ENCODE peak calls at places on chromosomes 12 and 14, in four cellular contexts. U is lower lobe of right lung, W is lung, I is fibroblast of the aortic adventitia. Y is an unnamed sample.

GRCh38 chr12:126487581-126487980 is 1422.3 kb downstream of the AACS start:
- DNase-seq in U (no peak), W (no peak), I (no peak), Y (no peak)

GRCh38 chr12:132379996-132380395 is 50.6 kb upstream of the GALNT9 start:
- DNase-seq in U (no peak), W (no peak), I (no peak), Y (no peak)

GRCh38 chr14:79304279-79304678 is 907.0 kb downstream of the DIO2 start:
- DNase-seq in U (no peak), W (no peak), I (no peak), Y (no peak)

GRCh38 chr12:63319936-63320633 is 169.1 kb upstream of the AVPR1A start:
- DNase-seq in U (no peak), W (no peak), I (no peak), Y (no peak)

GRCh38 chr12:57755454-57756372 is 810 bp downstream of the MARCHF9 start:
- DNase-seq in U (peak), W (no peak), I (no peak), Y (no peak)

GRCh38 chr14:103378042-103378854 is 7.0 kb upstream of the MARK3 start:
- DNase-seq in U (no peak), W (no peak), I (no peak), Y (no peak)

GRCh38 chr12:94263905-94264655 is 115.7 kb downstream of the PLXNC1 start:
- DNase-seq in U (peak), W (peak), I (peak), Y (no peak)

GRCh38 chr14:76710093-76711010 is 50.9 kb upstream of the VASH1 start:
- DNase-seq in U (no peak), W (no peak), I (peak), Y (peak)

GRCh38 chr12:31234955-31235867 is 90.7 kb downstream of the SINHCAF start:
- DNase-seq in U (peak), W (no peak), I (peak), Y (no peak)

GRCh38 chr12:40104461-40105264 is 1.2 kb downstream of the SLC2A13 start:
- DNase-seq in U (no peak), W (no peak), I (peak), Y (no peak)

GRCh38 chr14:76926521-76927251 is 100.5 kb downstream of the LRRC74A start:
- DNase-seq in U (no peak), W (no peak), I (peak), Y (no peak)

DNA sequence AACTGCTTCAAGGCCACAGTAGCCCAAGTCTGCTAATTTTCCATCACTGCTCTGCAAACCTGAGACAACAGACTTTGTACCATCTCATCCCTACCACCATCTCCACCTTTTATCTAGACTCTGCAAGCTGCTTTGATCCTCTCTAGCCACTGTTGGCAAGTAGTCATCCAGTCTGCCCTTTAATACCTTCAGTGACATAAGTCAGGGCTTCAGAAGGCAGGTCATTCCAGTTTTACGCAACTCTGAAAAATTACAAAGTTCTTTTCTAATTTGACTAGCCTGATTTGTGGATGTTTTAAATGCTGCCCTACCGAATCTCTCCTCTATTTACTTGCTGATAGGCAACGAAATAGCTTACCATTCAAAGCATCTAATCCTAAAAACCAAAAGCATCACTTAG is 2.8 kb downstream of the FERMT2 start:
- DNase-seq in U (no peak), W (no peak), I (no peak), Y (no peak)
- H3K4me3 ChIP-seq in U (peak), W (no peak), I (peak), Y (no peak)

GRCh38 chr12:43104524-43104923 is 447.5 kb downstream of the ADAMTS20 start:
- DNase-seq in U (no peak), W (no peak), I (peak), Y (no peak)
- TF ChIP-seq CTCF in U (no peak), W (no peak), I (no peak), Y (no peak)

DNA sequence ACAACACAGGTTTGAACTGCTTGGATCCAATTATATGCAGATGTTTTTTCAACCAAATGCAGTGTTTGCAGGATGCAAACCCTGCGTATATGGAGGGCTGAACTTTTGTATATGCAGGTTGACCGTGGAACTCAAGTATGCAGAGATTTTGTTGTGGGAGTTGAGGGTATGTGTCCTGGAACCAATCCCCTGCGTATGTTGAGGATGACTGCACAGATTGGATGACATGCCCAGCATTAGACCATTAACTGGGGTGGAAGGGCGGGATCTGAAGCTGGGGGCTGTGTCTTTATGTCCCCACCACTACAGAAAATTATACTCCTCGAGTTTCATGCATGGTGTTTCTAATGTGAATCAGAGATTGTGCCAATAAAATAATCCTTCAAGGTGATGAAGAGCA is 162.2 kb upstream of the RMST start:
- DNase-seq in U (no peak), W (no peak), I (no peak), Y (no peak)
- H3K4me3 ChIP-seq in U (no peak), W (no peak), I (no peak), Y (no peak)

DNA sequence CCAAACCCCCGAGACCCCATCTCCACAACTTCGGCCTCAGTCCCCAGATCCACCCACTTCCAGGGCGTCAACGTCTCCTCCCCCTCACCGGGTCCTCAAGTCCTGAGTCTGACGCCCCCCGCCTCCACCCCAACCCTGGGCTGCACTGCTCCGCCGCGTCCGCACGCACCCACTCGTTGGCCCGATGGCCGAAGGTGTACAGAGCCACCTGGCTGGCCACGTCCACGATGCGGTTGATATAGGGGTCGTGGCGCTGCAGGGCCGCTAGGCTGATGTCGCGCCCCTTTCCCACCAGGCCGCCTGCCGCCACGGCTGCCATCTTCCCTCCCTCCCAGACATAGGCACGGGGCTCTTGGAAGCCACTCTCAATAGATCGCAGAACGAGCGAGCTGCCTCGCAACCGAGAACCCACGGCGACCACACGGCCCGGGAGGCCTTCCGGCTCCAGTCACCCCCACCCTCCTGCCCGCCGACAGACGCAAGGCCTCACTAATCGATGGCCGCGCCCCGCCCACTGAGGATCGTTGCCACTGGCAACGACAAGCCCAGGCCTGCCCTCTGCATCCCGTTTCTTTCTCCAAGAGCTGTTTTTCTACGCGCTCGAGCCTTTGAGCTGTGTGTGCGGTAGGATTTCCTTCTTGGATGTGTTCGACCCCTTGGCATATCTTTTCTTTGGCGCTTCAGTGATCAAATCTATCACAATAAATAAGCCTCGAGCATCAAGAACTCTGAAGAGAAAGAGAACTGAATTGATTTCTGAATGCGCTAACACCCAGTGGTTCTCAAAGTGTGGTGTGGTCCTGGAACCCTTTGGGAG is at the start of gene DCP1B:
- DNase-seq in U (peak), W (peak), I (peak), Y (peak)
- TF ChIP-seq CTCF in U (peak), W (no peak), I (peak), Y (no peak)

GRCh38 chr14:101563352-101563653 is 2.0 kb downstream of the DIO3 start:
- DNase-seq in U (no peak), W (no peak), I (no peak), Y (no peak)

GRCh38 chr14:101563654-101564443 is 2.6 kb downstream of the DIO3 start:
- DNase-seq in U (peak), W (no peak), I (no peak), Y (no peak)

GRCh38 chr14:101562659-101563351 is 1.5 kb downstream of the DIO3 start:
- DNase-seq in U (peak), W (no peak), I (no peak), Y (no peak)

GRCh38 chr14:101564819-101565698 is 3.8 kb downstream of the DIO3 start:
- DNase-seq in U (peak), W (no peak), I (no peak), Y (no peak)

DNA sequence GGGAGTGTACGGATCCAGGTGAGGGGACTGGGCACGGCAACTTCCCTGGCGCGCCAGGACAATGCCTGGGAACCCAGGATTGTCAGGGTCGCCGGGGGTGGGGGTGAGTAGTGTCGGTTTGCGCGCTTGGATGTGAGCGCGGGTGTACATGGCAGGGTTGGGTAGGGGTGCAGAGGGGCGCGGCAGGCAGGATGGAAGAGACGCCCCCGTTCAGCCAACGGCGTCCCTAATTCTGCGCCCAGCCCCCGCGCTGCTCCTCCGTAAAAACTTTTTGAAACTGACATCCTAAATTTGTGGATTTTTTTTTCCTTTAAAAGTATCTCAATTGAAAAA is 3.1 kb downstream of the DIO3 start:
- DNase-seq in U (no peak), W (no peak), I (no peak), Y (no peak)
- H3K4me3 ChIP-seq in U (no peak), W (no peak), I (no peak), Y (no peak)

GRCh38 chr14:22185191-22185590 is 403.8 kb downstream of the DAD1 start:
- DNase-seq in U (no peak), W (no peak), I (no peak), Y (no peak)
- TF ChIP-seq CTCF in U (no peak), W (no peak), I (no peak), Y (no peak)